ENCODE peak calls at places on chromosomes 7 and 10, in six cellular contexts. R is HCT116, W is endothelial cell of umbilical vein, S is HepG2, K is SK-N-SH, U is H1. L is an unnamed sample.

GRCh38 chr7:92058040-92058439 is 76.2 kb downstream of the CYP51A1 start:
- DNase-seq in R (no peak), W (no peak), S (no peak), K (no peak), U (no peak), L (no peak)

GRCh38 chr7:123537026-123537642 is 2.7 kb upstream of the IQUB start:
- DNase-seq in R (no peak), W (peak), S (peak), K (no peak), U (no peak), L (no peak)

GRCh38 chr10:83896219-83896618 is 243.1 kb upstream of the GHITM start:
- DNase-seq in R (no peak), W (no peak), S (no peak), K (no peak), U (no peak), L (no peak)

GRCh38 chr10:113241966-113242365 is 291.9 kb downstream of the TCF7L2 start:
- DNase-seq in R (no peak), W (no peak), S (no peak), K (no peak), U (no peak), L (no peak)

GRCh38 chr7:74092321-74092963 is 8.8 kb downstream of the LIMK1 start:
- DNase-seq in R (no peak), W (no peak), S (no peak), K (peak), U (no peak), L (no peak)

GRCh38 chr10:27192284-27192683 is 37.1 kb downstream of the MASTL start:
- DNase-seq in R (peak), W (peak), S (no peak), K (peak), U (no peak), L (no peak)

GRCh38 chr7:127844165-127844564 is 187.1 kb downstream of the LRRC4 start:
- DNase-seq in R (no peak), W (no peak), S (no peak), K (no peak), U (no peak), L (no peak)

GRCh38 chr7:12623885-12624498 is 53.5 kb downstream of the SCIN start:
- DNase-seq in R (peak), W (peak), S (no peak), K (peak), U (no peak), L (no peak)

GRCh38 chr10:11668847-11669610 is 57.6 kb upstream of the USP6NL start:
- DNase-seq in R (no peak), W (no peak), S (no peak), K (no peak), U (no peak), L (no peak)

GRCh38 chr7:137146996-137147720 is 196.4 kb downstream of the PTN start:
- DNase-seq in R (no peak), W (no peak), S (no peak), K (no peak), U (no peak), L (no peak)

GRCh38 chr7:135774284-135774683 is 25.7 kb upstream of the FAM180A start:
- DNase-seq in R (no peak), W (peak), S (peak), K (no peak), U (no peak), L (no peak)

GRCh38 chr7:70788276-70788675 is 343.7 kb upstream of the GALNT17 start:
- DNase-seq in R (no peak), W (no peak), S (no peak), K (peak), U (no peak), L (no peak)

GRCh38 chr10:43056568-43057011 is 20.3 kb upstream of the RET start:
- DNase-seq in R (no peak), W (no peak), S (no peak), K (no peak), U (no peak), L (no peak)

GRCh38 chr10:73060738-73061635 is 35.7 kb downstream of the P4HA1 start:
- DNase-seq in R (peak), W (peak), S (peak), K (peak), U (no peak), L (no peak)

GRCh38 chr7:43537765-43538403 is 45.0 kb upstream of the STK17A start:
- DNase-seq in R (no peak), W (no peak), S (no peak), K (no peak), U (no peak), L (no peak)

GRCh38 chr10:3420527-3421469 is 248.2 kb upstream of the PITRM1 start:
- DNase-seq in R (no peak), W (no peak), S (no peak), K (no peak), U (no peak), L (no peak)

GRCh38 chr7:151850484-151851159 is 26.3 kb downstream of the PRKAG2 start:
- DNase-seq in R (no peak), W (no peak), S (no peak), K (no peak), U (no peak), L (no peak)

GRCh38 chr7:14233898-14234174 is 244.4 kb upstream of the ETV1 start:
- DNase-seq in R (no peak), W (no peak), S (no peak), K (no peak), U (no peak), L (no peak)

GRCh38 chr10:56551037-56551436 is 190.0 kb upstream of the ZWINT start:
- DNase-seq in R (no peak), W (no peak), S (peak), K (no peak), U (no peak), L (no peak)

GRCh38 chr10:65570143-65571010 is 1355.5 kb upstream of the LRRTM3 start:
- DNase-seq in R (peak), W (peak), S (peak), K (peak), U (peak), L (no peak)

GRCh38 chr7:38660427-38661099 is 29.4 kb upstream of the AMPH start:
- DNase-seq in R (peak), W (peak), S (peak), K (peak), U (no peak), L (no peak)

GRCh38 chr10:71606721-71607430 is 112.7 kb downstream of the C10orf105 start:
- DNase-seq in R (no peak), W (no peak), S (no peak), K (no peak), U (no peak), L (no peak)

GRCh38 chr10:29646960-29647431 is 12.2 kb upstream of the SVIL start:
- DNase-seq in R (no peak), W (no peak), S (no peak), K (no peak), U (no peak), L (no peak)

GRCh38 chr10:70348228-70348850 is 34.1 kb downstream of the LRRC20 start:
- DNase-seq in R (no peak), W (peak), S (no peak), K (peak), U (peak), L (no peak)

GRCh38 chr7:157482011-157482410 is 145.2 kb downstream of the DNAJB6 start:
- DNase-seq in R (no peak), W (no peak), S (no peak), K (no peak), U (no peak), L (no peak)

GRCh38 chr10:132699411-132700167 is 86.4 kb downstream of the NKX6-2 start:
- DNase-seq in R (no peak), W (no peak), S (no peak), K (no peak), U (no peak), L (no peak)

GRCh38 chr10:61779950-61780659 is 117.4 kb downstream of the CABCOCO1 start:
- DNase-seq in R (no peak), W (peak), S (no peak), K (no peak), U (no peak), L (no peak)

GRCh38 chr10:91587710-91588638 is 44.9 kb downstream of the PPP1R3C start:
- DNase-seq in R (no peak), W (peak), S (no peak), K (no peak), U (no peak), L (no peak)

GRCh38 chr10:22810643-22811254 is 96.4 kb upstream of the PIP4K2A start:
- DNase-seq in R (no peak), W (no peak), S (no peak), K (no peak), U (peak), L (no peak)

GRCh38 chr10:22803201-22803895 is 89.0 kb upstream of the PIP4K2A start:
- DNase-seq in R (no peak), W (no peak), S (no peak), K (no peak), U (no peak), L (no peak)

GRCh38 chr10:22801759-22802158 is 87.4 kb upstream of the PIP4K2A start:
- DNase-seq in R (no peak), W (no peak), S (no peak), K (no peak), U (no peak), L (no peak)

GRCh38 chr10:22807238-22807637 is 92.9 kb upstream of the PIP4K2A start:
- DNase-seq in R (no peak), W (no peak), S (no peak), K (no peak), U (no peak), L (no peak)

DNA sequence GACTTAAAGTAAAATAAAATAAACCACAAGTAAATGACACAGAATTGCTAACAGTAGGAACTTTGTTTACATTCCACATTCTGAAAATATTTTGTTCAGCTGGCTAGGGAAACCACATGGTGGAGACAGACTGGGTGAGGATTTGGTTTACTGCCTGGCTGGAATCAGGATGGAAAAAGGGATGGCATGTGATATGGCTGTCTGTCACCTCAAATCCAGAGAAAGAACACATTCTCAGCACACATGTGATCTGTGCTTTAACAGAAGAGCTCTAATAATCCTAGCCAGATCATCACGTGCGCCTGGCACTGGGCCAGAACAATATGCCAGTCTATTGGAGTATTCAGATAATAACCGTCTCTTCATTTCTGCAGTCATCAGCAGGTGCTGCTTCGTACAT is 90.9 kb upstream of the PIP4K2A start:
- DNase-seq in R (no peak), W (peak), S (peak), K (peak), U (no peak), L (no peak)
- TF ChIP-seq POLR2AphosphoS5 in R (no peak), W (no peak), S (no peak), K (no peak), U (no peak), L (no peak)

GRCh38 chr7:17674166-17674955 is 265.9 kb downstream of the SNX13 start:
- DNase-seq in R (no peak), W (no peak), S (no peak), K (no peak), U (no peak), L (no peak)

GRCh38 chr7:17674956-17675300 is 265.4 kb downstream of the SNX13 start:
- DNase-seq in R (no peak), W (no peak), S (no peak), K (no peak), U (no peak), L (no peak)

GRCh38 chr7:17669204-17669603 is 271.1 kb downstream of the SNX13 start:
- DNase-seq in R (no peak), W (no peak), S (no peak), K (no peak), U (no peak), L (no peak)

GRCh38 chr7:17672774-17673173 is 267.5 kb downstream of the SNX13 start:
- DNase-seq in R (no peak), W (no peak), S (no peak), K (no peak), U (no peak), L (no peak)

DNA sequence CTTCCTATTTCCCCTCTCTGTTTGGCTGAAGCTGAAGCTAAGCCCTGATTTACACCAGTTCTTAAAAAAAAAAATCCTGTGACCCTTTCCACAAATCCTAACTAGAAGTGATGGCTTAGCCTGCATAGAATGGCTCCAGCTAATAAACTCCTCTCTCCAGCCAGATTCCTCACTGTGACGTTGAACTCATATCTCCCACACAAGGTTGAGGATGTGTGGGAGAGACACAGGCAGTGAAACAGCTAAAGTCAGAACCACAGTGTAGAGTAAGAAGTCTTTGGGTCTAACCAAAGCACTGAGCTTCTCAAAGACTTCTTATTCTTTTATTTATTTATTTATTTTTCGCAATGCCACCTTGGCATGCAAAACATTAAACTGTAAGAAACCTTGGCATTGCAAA is 268.3 kb downstream of the SNX13 start:
- DNase-seq in R (no peak), W (no peak), S (no peak), K (no peak), U (no peak), L (no peak)
- H3K9ac ChIP-seq in R (no peak), W (no peak), S (no peak), K (no peak), U (no peak), L (no peak)

DNA sequence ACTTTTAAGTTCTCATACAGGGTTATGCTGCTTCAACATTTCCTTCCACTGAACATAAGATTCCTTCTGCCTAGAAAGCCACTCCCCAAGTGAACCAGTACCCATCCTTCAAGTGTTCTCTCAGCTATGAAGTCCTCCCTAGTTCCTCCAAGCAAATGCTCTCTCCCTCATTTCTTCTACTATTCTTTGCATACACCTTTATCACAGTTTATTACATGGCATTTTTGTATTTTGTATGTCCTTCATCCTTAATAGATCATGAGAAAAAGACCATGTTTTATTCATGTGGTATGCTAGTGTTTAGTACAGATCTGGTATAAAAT is 1.9 kb downstream of the SYPL1 start:
- DNase-seq in R (no peak), W (peak), S (no peak), K (no peak), U (no peak), L (no peak)
- TF ChIP-seq POLR2AphosphoS5 in R (no peak), W (no peak), S (no peak), K (no peak), U (no peak), L (no peak)

GRCh38 chr10:13789448-13789829 is 202.7 kb downstream of the PRPF18 start:
- DNase-seq in R (no peak), W (peak), S (no peak), K (no peak), U (no peak), L (no peak)
- H3K9ac ChIP-seq in R (no peak), W (peak), S (no peak), K (no peak), U (no peak), L (no peak)

GRCh38 chr7:44978511-44979366 is at the start of gene MYO1G:
- DNase-seq in R (no peak), W (no peak), S (no peak), K (no peak), U (peak), L (no peak)
- TF ChIP-seq POLR2AphosphoS5 in R (no peak), W (no peak), S (no peak), K (no peak), U (no peak), L (no peak)

GRCh38 chr10:130066743-130067142 is 43.9 kb downstream of the C10orf143 start:
- DNase-seq in R (no peak), W (no peak), S (no peak), K (no peak), U (no peak), L (no peak)
- H3K9ac ChIP-seq in R (no peak), W (no peak), S (no peak), K (no peak), U (no peak), L (no peak)

DNA sequence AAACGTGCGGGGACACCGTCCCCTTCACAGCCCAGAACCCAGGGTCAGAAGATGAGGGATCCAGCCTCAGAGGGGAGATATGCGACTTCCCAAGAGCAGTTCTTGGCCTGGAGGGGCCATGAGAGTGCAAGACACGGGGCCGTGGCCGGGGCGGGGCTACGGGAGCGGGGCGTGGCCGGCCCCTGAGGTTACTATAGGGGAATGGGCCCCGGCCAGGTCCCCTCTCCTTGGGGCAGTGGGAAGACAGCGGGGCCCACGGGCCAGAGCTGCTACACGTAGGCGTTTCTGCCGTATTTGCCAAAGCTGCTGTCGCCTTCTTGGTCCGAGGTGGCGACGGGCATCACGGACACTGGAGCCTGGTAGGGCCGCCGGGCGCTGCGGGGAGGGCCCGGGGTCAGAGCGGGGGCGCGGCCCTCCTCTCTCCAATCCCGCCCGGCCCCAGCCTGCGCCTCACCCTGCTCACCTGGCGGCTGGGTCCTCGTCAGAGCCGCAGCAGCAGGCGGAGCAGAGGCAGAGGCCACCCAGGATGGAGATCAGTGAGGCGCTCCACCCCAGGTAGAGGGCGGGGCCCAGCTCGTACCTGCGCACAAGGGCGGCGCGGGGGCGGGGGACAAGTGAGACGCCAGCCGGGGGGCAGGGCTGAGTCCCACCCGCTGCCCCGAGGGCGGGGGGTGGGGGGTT is 5.3 kb downstream of the CLDN15 start:
- DNase-seq in R (no peak), W (peak), S (no peak), K (peak), U (peak), L (no peak)
- TF ChIP-seq POLR2AphosphoS5 in R (peak), W (peak), S (no peak), K (peak), U (peak), L (no peak)

L was measured in SK-N-MC.